ENCODE peak calls at places on chromosomes 16 and 17, in eight cellular contexts. F is upper lobe of right lung; A is A549; E is cardiac fibroblast; B is spleen; C is lower leg skin; T is CD4-positive, alpha-beta T cell; H is HL-60. S is an unnamed sample.
A peak's percentile ranks its signal among the peaks of the same experiment; 100 is the strongest.

GRCh38 chr17:50290074-50290702 is 15.9 kb downstream of the TMEM92 start:
- DNase-seq in F (peak; percentile 79), A (peak; percentile 87), E (peak; percentile 98), B (no peak), C (peak; percentile 89), T (no peak), H (peak; percentile 88), S (peak; percentile 70)

GRCh38 chr17:48753794-48754499 is 25.4 kb upstream of the HOXB13 start:
- DNase-seq in F (no peak), A (no peak), E (no peak), B (no peak), C (no peak), T (no peak), H (no peak), S (no peak)

GRCh38 chr17:81245024-81245664 is 6.0 kb downstream of the NDUFAF8 start:
- DNase-seq in F (no peak), A (no peak), E (no peak), B (peak; percentile 70), C (no peak), T (no peak), H (no peak), S (no peak)

GRCh38 chr16:17312100-17312732 is 158.5 kb downstream of the XYLT1 start:
- DNase-seq in F (no peak), A (no peak), E (no peak), B (no peak), C (no peak), T (no peak), H (no peak), S (peak; percentile 90)

GRCh38 chr17:16255481-16255901 is 38.5 kb downstream of the PIGL start:
- DNase-seq in F (no peak), A (no peak), E (peak; percentile 92), B (no peak), C (no peak), T (no peak), H (no peak), S (no peak)

GRCh38 chr17:77526259-77526711 is 385.5 kb downstream of the SEC14L1 start:
- DNase-seq in F (peak; percentile 62), A (no peak), E (no peak), B (peak; percentile 34), C (no peak), T (no peak), H (no peak), S (no peak)

GRCh38 chr16:12094537-12095265 is 118.2 kb downstream of the SNX29 start:
- DNase-seq in F (peak; percentile 12), A (no peak), E (no peak), B (peak; percentile 37), C (no peak), T (no peak), H (no peak), S (no peak)

GRCh38 chr17:55056530-55056929 is 88.0 kb downstream of the STXBP4 start:
- DNase-seq in F (no peak), A (no peak), E (no peak), B (no peak), C (no peak), T (no peak), H (no peak), S (peak; percentile 24)

GRCh38 chr17:76943781-76944213 is 75.6 kb downstream of the MGAT5B start:
- DNase-seq in F (no peak), A (no peak), E (no peak), B (no peak), C (no peak), T (no peak), H (no peak), S (no peak)

GRCh38 chr16:2422123-2422867 is 7.0 kb upstream of the CCNF start:
- DNase-seq in F (peak; percentile 55), A (no peak), E (no peak), B (no peak), C (no peak), T (no peak), H (no peak), S (no peak)

GRCh38 chr17:74289688-74290087 is 15.7 kb downstream of the DNAI2 start:
- DNase-seq in F (no peak), A (no peak), E (no peak), B (no peak), C (no peak), T (no peak), H (no peak), S (no peak)

GRCh38 chr17:80382446-80382845 is 32.5 kb upstream of the ENDOV start:
- DNase-seq in F (no peak), A (no peak), E (no peak), B (no peak), C (no peak), T (no peak), H (no peak), S (no peak)

GRCh38 chr17:62001105-62001504 is 64.0 kb downstream of the MED13 start:
- DNase-seq in F (no peak), A (no peak), E (no peak), B (no peak), C (no peak), T (no peak), H (no peak), S (no peak)

GRCh38 chr17:62000186-62000585 is 64.9 kb downstream of the MED13 start:
- DNase-seq in F (no peak), A (no peak), E (no peak), B (no peak), C (no peak), T (no peak), H (no peak), S (no peak)

GRCh38 chr17:61997649-61998048 is 67.4 kb downstream of the MED13 start:
- DNase-seq in F (no peak), A (no peak), E (peak; percentile 52), B (no peak), C (no peak), T (no peak), H (no peak), S (no peak)

DNA sequence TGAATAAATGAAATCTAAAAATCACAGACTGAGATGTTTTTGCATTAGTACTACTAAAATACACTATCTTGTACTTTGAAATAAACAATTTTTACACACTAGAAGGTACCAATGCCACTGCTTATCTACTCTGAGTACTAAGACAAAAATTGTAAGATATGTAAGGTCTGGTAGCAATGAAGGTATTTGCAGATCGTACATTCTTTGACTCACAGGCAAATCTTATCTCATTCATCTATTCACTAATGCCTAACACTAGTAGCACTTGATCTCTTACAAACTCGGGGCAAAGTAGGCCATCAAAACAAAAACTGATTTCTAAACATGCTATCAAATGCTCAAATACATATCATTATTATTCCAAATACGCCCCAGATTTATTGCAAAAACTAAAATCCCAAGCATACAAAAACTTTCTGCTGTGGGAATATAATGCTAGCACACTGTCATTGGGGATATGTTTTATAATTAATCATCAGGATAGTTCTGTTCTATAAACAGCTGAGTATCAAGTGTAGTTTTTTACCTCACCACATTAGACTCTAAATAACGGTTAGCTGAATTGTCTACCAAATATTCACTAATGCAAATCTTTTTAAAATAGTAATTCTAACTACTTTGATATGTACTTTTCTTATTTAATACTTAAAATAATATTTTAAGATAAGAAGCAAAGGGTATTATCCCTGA is 68.0 kb downstream of the MED13 start:
- DNase-seq in F (no peak), A (no peak), E (no peak), B (no peak), C (no peak), T (no peak), H (no peak), S (no peak)
- TF ChIP-seq CTCF in F (no peak), A (no peak), E (no peak), B (no peak), C (no peak), T (no peak), H (no peak), S (no peak)

DNA sequence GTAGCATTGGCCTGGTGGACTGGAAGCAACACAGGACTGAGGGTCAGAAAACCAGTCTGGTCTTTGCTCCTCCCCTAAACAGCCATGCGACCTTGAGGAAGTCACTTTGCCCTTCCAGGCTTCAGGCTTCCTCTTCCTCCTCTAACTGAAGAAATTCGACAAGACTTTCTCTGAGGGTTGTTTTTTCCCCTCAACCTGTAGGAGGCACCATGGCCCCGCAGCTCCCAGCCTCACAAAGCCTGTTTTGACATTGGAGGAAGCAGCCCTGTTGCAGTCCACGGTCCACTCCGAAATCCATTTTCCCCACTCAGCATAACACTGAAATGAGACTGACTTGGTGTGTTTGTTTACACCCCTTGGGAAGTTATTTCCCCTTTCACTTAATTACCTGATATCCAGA is 41.2 kb upstream of the PIRT start:
- DNase-seq in F (no peak), A (peak; percentile 30), E (peak; percentile 2), B (no peak), C (no peak), T (no peak), H (peak; percentile 17), S (peak; percentile 4)
- TF ChIP-seq CTCF in F (peak; percentile 25), A (peak; percentile 19), E (peak; percentile 12), B (no peak), C (no peak), T (no peak), H (no peak), S (no peak)

GRCh38 chr16:48892884-48893283 is 282.9 kb upstream of the N4BP1 start:
- DNase-seq in F (no peak), A (peak; percentile 4), E (no peak), B (no peak), C (no peak), T (no peak), H (no peak), S (no peak)

GRCh38 chr16:48899500-48899899 is 289.5 kb upstream of the N4BP1 start:
- DNase-seq in F (no peak), A (no peak), E (no peak), B (no peak), C (no peak), T (no peak), H (no peak), S (no peak)

GRCh38 chr16:48897698-48898205 is 287.8 kb upstream of the N4BP1 start:
- DNase-seq in F (no peak), A (no peak), E (no peak), B (no peak), C (no peak), T (no peak), H (no peak), S (no peak)

GRCh38 chr16:48895142-48895541 is 285.2 kb upstream of the N4BP1 start:
- DNase-seq in F (no peak), A (no peak), E (no peak), B (no peak), C (no peak), T (no peak), H (no peak), S (no peak)
- TF ChIP-seq CTCF in F (no peak), A (no peak), E (no peak), B (no peak), C (no peak), T (no peak), H (no peak), S (no peak)

GRCh38 chr16:84677849-84678248 is 22.0 kb upstream of the USP10 start:
- DNase-seq in F (no peak), A (no peak), E (no peak), B (peak; percentile 5), C (no peak), T (no peak), H (no peak), S (no peak)

GRCh38 chr16:84675423-84675822 is 24.4 kb upstream of the USP10 start:
- DNase-seq in F (no peak), A (no peak), E (no peak), B (peak; percentile 19), C (no peak), T (no peak), H (no peak), S (no peak)

GRCh38 chr16:84673561-84673960 is 25.2 kb downstream of the KLHL36 start:
- DNase-seq in F (no peak), A (no peak), E (no peak), B (no peak), C (no peak), T (no peak), H (no peak), S (no peak)

GRCh38 chr16:84680165-84680842 is 19.5 kb upstream of the USP10 start:
- DNase-seq in F (peak; percentile 18), A (no peak), E (no peak), B (no peak), C (no peak), T (no peak), H (no peak), S (no peak)

GRCh38 chr16:84677017-84677803 is 22.6 kb upstream of the USP10 start:
- DNase-seq in F (peak; percentile 32), A (no peak), E (no peak), B (peak; percentile 37), C (no peak), T (no peak), H (no peak), S (no peak)
- TF ChIP-seq CTCF in F (no peak), A (no peak), E (no peak), B (no peak), C (no peak), T (no peak), H (no peak), S (no peak)